ENCODE peak calls at places on chromosomes 2 and 18, in eight cellular contexts. R, T, K, G, Q, O, H and V are unnamed samples.

GRCh38 chr18:11309172-11309571 is 159.8 kb upstream of the PIEZO2 start:
- DNase-seq in Q (no peak), T (no peak), G (no peak), K (peak), O (no peak), R (peak), H (no peak), V (no peak)

GRCh38 chr2:223247136-223247535 is 195.1 kb downstream of the KCNE4 start:
- DNase-seq in G (no peak), K (peak), R (peak), H (no peak), O (no peak), T (no peak), Q (no peak), V (no peak)

GRCh38 chr2:98412751-98413445 is 31.8 kb upstream of the INPP4A start:
- DNase-seq in G (no peak), T (no peak), O (no peak), R (peak), K (peak), H (peak), Q (peak), V (no peak)

GRCh38 chr2:12227941-12228608 is 481.6 kb downstream of the LPIN1 start:
- DNase-seq in T (no peak), R (no peak), H (no peak), O (no peak), G (no peak), K (no peak), Q (no peak), V (no peak)

GRCh38 chr2:74835831-74836674 is 2.1 kb downstream of the HK2 start:
- DNase-seq in G (no peak), T (no peak), R (peak), K (peak), H (no peak), Q (no peak), O (no peak), V (no peak)

GRCh38 chr2:14907014-14907612 is 274.6 kb downstream of the LRATD1 start:
- DNase-seq in T (no peak), R (peak), K (peak), G (no peak), Q (no peak), H (no peak), O (no peak), V (no peak)

GRCh38 chr2:222802502-222803196 is 58.2 kb upstream of the ACSL3 start:
- DNase-seq in K (no peak), T (no peak), R (no peak), G (no peak), Q (no peak), H (no peak), O (no peak), V (no peak)

GRCh38 chr18:76672627-76673026 is 149.7 kb upstream of the ZNF236 start:
- DNase-seq in K (no peak), O (no peak), R (no peak), Q (no peak), G (no peak), H (no peak), T (no peak), V (no peak)

GRCh38 chr2:119638891-119639539 is 40.0 kb upstream of the TMEM177 start:
- DNase-seq in G (no peak), H (no peak), R (no peak), O (no peak), T (no peak), Q (peak), K (no peak), V (no peak)

GRCh38 chr2:164802095-164802744 is 39.4 kb downstream of the COBLL1 start:
- DNase-seq in G (no peak), Q (no peak), R (peak), K (no peak), H (no peak), O (no peak), T (no peak), V (no peak)

GRCh38 chr2:112275887-112276773 is 733 bp downstream of the ZC3H6 start:
- DNase-seq in T (peak), G (peak), Q (peak), H (peak), R (peak), O (peak), K (peak), V (peak)

GRCh38 chr18:2104620-2105462 is 466.5 kb downstream of the METTL4 start:
- DNase-seq in G (no peak), K (peak), T (peak), Q (peak), O (no peak), R (peak), H (peak), V (no peak)

GRCh38 chr2:31675485-31675901 is 94.8 kb upstream of the SRD5A2 start:
- DNase-seq in T (no peak), R (peak), G (no peak), K (peak), H (no peak), Q (peak), O (no peak), V (no peak)

GRCh38 chr2:176536739-176537138 is 267.5 kb downstream of the MTX2 start:
- DNase-seq in Q (no peak), T (no peak), R (no peak), O (no peak), H (no peak), G (no peak), K (no peak), V (no peak)

GRCh38 chr2:216985658-216986141 is 125.8 kb upstream of the TNP1 start:
- DNase-seq in K (no peak), Q (peak), T (no peak), G (no peak), H (no peak), O (no peak), R (no peak), V (no peak)

GRCh38 chr2:60470340-60470739 is 83.1 kb downstream of the BCL11A start:
- DNase-seq in H (no peak), Q (no peak), K (no peak), O (no peak), T (no peak), R (no peak), G (no peak), V (no peak)

GRCh38 chr2:189213226-189213625 is 33.7 kb upstream of the COL5A2 start:
- DNase-seq in H (no peak), K (no peak), T (no peak), O (no peak), Q (no peak), R (no peak), G (no peak), V (no peak)

GRCh38 chr2:157747695-157748370 is 119.2 kb upstream of the ACVR1C start:
- DNase-seq in H (no peak), T (no peak), O (no peak), K (no peak), Q (no peak), R (no peak), G (peak), V (no peak)

GRCh38 chr2:162266468-162266754 is 23.2 kb upstream of the FAP start:
- DNase-seq in Q (no peak), H (no peak), R (no peak), K (no peak), G (no peak), T (no peak), O (no peak), V (no peak)

GRCh38 chr2:217086038-217086522 is 226.2 kb upstream of the TNP1 start:
- DNase-seq in O (no peak), K (no peak), T (no peak), H (no peak), Q (no peak), R (no peak), G (no peak), V (no peak)

GRCh38 chr2:90207454-90208058 is 1516.1 kb downstream of the RPIA start:
- DNase-seq in K (peak), Q (no peak), T (no peak), H (no peak), R (peak), O (no peak), G (no peak), V (no peak)

GRCh38 chr2:136206613-136207012 is 88.7 kb upstream of the CXCR4 start:
- DNase-seq in Q (no peak), K (no peak), H (peak), O (no peak), R (no peak), G (no peak), T (no peak), V (no peak)

GRCh38 chr18:50307738-50308470 is 20.4 kb upstream of the CXXC1 start:
- DNase-seq in K (peak), Q (peak), H (peak), R (peak), T (peak), O (peak), G (peak), V (peak)
- TF ChIP-seq POLR2A in K (no peak), Q (no peak), H (no peak), R (no peak), T (no peak), O (no peak), G (no peak), V (no peak)

GRCh38 chr2:219149667-219150066 is 10.9 kb downstream of the NHEJ1 start:
- DNase-seq in R (peak), K (no peak), T (no peak), G (no peak), H (no peak), O (no peak), Q (no peak), V (no peak)
- TF ChIP-seq POLR2AphosphoS5 in R (no peak), K (no peak), T (peak), G (no peak), H (no peak), O (no peak), Q (no peak), V (no peak)

DNA sequence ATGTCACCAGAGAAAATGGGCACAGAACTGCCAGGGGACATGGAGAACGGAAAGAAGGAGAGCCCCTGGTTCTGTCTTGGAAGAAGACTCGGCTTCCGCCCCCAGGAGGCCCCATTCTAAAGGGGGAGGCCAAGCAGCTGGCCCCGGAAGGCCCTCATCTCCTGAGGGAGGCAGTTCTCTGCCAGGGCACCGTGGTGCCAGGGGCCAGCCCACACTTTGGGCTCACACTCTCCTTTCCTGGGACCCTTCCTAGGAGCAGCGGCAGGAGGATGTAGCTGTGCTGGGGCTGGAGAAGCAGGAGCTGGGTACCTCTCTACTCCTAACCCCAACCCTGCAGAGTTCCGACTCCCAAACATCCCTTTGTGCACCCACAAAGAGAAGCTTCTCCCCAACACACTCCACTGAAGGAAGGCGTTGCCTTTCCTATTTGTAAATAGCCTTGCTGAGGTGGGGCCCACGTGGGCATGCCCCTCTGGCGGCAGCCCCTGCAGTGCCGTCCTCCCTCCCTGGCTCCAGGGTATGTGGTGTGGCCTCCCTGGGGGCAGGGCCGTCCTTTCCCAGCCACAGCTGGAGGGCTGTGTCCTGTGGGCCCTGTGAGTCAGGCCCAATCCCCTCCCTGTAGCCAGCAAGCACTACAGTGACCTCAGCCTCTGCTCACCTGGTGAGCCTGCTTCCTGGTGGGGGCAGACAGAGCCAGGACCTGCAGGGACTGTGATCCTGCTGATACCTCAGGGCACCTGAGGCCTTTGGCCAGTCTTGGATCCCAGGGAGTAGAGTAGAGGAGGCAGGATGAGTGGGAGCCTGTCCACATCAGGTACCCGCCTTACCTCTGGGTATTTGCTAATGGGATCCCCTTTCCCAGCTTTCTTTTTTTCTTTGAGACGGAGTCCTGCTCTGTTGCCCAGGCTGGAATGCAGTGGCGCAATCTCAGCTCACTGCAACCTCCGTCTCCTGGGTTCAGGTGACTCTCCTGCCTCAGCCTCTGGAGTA is 26.6 kb downstream of the ZFP36L2 start:
- DNase-seq in O (no peak), Q (no peak), H (peak), T (no peak), R (peak), K (no peak), G (no peak), V (no peak)
- TF ChIP-seq CTCF in O (no peak), Q (no peak), H (no peak), T (no peak), R (peak), K (no peak), G (no peak), V (no peak)

GRCh38 chr2:68062680-68063387 is at the start of gene C1D:
- DNase-seq in H (peak), G (peak), O (peak), R (peak), K (peak), T (peak), Q (peak), V (peak)
- TF ChIP-seq POLR2A in H (peak), G (peak), O (no peak), R (peak), K (peak), T (peak), Q (peak), V (peak)

GRCh38 chr2:184597996-184598312 is 375 bp upstream of the ZNF804A start:
- DNase-seq in G (no peak), T (no peak), K (no peak), Q (no peak), H (peak), O (peak), R (no peak), V (no peak)

GRCh38 chr2:184597571-184597980 is 753 bp upstream of the ZNF804A start:
- DNase-seq in Q (peak), H (peak), K (no peak), G (no peak), R (no peak), T (no peak), O (no peak), V (no peak)

GRCh38 chr2:184599054-184599874 is 935 bp downstream of the ZNF804A start:
- DNase-seq in R (no peak), K (no peak), H (no peak), Q (no peak), T (no peak), G (no peak), O (no peak), V (no peak)

GRCh38 chr2:184598313-184599053 is at the start of gene ZNF804A:
- DNase-seq in R (no peak), K (peak), H (peak), G (peak), O (peak), T (no peak), Q (peak), V (no peak)

GRCh38 chr2:184599875-184600227 is 1.5 kb downstream of the ZNF804A start:
- DNase-seq in O (no peak), K (no peak), T (no peak), Q (no peak), G (no peak), R (no peak), H (no peak), V (no peak)
- TF ChIP-seq POLR2AphosphoS5 in O (no peak), K (no peak), T (no peak), Q (no peak), G (no peak), R (no peak), H (no peak), V (no peak)

DNA sequence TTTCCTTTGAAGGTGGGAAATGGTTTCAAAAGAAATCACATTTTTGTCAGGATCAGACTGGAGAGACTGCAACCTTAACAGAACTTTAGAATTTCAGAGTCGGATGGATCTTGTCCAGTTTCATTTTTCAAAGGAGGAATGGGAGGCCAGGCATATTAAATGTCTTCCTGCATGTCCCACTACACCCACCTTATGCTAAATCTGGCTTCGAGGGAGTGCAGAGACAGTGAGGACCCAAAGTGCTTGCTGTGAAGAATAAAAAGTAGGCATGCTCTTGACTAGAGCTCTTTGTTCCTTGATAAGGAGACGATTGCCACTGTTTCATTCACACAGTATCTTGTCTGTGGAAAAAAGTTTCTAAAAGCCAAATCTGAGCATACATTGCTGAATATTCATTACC is 197.6 kb downstream of the SLC4A3 start:
- DNase-seq in O (no peak), R (no peak), H (no peak), G (no peak), Q (no peak), T (no peak), K (no peak), V (no peak)
- TF ChIP-seq CTCF in O (no peak), R (no peak), H (no peak), G (no peak), Q (no peak), T (no peak), K (no peak), V (no peak)

GRCh38 chr2:54550523-54550922 is 94.4 kb downstream of the SPTBN1 start:
- DNase-seq in Q (no peak), T (no peak), G (no peak), R (no peak), H (no peak), K (no peak), O (no peak), V (no peak)
- TF ChIP-seq POLR2A in Q (no peak), T (no peak), G (no peak), R (no peak), H (no peak), K (no peak), O (no peak), V (no peak)

GRCh38 chr2:8659735-8660492 is 21.9 kb upstream of the ID2 start:
- DNase-seq in Q (no peak), H (no peak), R (no peak), K (no peak), G (no peak), T (no peak), O (no peak), V (no peak)

GRCh38 chr2:8662239-8662879 is 19.5 kb upstream of the ID2 start:
- DNase-seq in R (peak), T (no peak), G (no peak), Q (no peak), H (no peak), O (no peak), K (peak), V (no peak)

GRCh38 chr2:8663997-8664396 is 17.9 kb upstream of the ID2 start:
- DNase-seq in O (no peak), K (no peak), H (no peak), T (no peak), Q (no peak), G (no peak), R (no peak), V (no peak)

GRCh38 chr2:8661235-8661634 is 20.6 kb upstream of the ID2 start:
- DNase-seq in G (no peak), R (no peak), T (no peak), O (no peak), H (no peak), K (no peak), Q (no peak), V (no peak)

DNA sequence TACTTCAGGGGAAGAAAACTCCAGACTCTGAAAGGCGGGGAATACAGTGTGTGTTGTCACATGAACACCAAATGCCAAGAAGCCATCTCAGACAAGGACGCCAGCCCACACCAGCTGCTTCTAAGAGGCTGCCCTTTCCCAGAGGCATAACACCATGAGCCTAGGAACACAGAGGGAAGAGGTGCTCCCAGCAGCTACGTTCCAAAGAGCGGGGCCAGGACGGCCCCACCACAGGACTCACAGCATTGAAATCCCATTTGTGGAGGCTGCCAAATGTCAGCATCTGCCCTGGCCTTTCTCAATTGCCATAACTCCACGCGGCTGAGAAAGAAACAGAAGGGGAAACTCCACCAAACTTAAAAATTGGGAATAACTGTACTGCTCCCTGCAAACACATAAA is 20.1 kb upstream of the ID2 start:
- DNase-seq in Q (no peak), O (no peak), R (no peak), G (peak), T (no peak), K (no peak), H (no peak), V (no peak)
- TF ChIP-seq POLR2AphosphoS5 in Q (no peak), O (no peak), R (no peak), G (peak), T (no peak), K (no peak), H (no peak), V (no peak)

GRCh38 chr2:180992994-180993393 is 12.6 kb downstream of the UBE2E3 start:
- DNase-seq in K (no peak), Q (no peak), G (no peak), R (no peak), O (no peak), T (no peak), H (no peak), V (no peak)

GRCh38 chr2:180990794-180991193 is 10.4 kb downstream of the UBE2E3 start:
- DNase-seq in Q (no peak), O (no peak), H (no peak), T (no peak), G (no peak), K (no peak), R (no peak), V (no peak)

GRCh38 chr2:180990337-180990736 is 9.9 kb downstream of the UBE2E3 start:
- DNase-seq in K (no peak), T (no peak), R (no peak), H (no peak), O (no peak), Q (no peak), G (no peak), V (no peak)

GRCh38 chr2:180991820-180992219 is 11.4 kb downstream of the UBE2E3 start:
- DNase-seq in O (no peak), G (no peak), Q (no peak), T (no peak), H (no peak), K (no peak), R (no peak), V (no peak)

DNA sequence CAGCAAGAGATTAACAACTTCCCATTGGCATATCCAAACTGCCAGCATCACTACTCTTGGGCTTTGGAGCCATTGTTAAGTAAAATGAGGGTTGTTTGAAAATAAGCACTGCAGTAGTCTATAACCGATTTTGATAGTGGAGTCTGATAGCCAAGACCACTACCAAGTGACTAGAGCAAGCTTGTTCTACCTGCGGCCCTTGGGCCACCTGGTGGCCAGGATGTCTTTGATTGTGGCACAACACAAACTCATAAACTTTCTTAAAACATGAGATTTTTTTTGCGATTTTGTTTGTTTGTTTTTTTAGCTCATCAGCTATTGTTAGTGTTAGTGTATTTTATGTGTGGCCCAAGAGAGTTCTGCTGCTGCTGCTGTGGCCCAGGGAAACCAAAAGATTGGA is 11.0 kb downstream of the UBE2E3 start:
- DNase-seq in H (no peak), T (no peak), G (no peak), O (no peak), Q (no peak), K (no peak), R (no peak), V (no peak)
- TF ChIP-seq CTCF in H (no peak), T (no peak), G (no peak), O (no peak), Q (no peak), K (peak), R (no peak), V (no peak)

GRCh38 chr2:30147715-30148611 is 1.2 kb downstream of the YPEL5 start:
- DNase-seq in T (peak), Q (peak), G (peak), R (peak), O (peak), K (peak), H (peak), V (peak)
- TF ChIP-seq POLR2A in T (peak), Q (no peak), G (no peak), R (no peak), O (peak), K (peak), H (peak), V (no peak)